ENCODE peak calls at places on chromosomes 6 and 20, in ten cellular contexts. One of them, this sample, is unnamed.
A peak's percentile ranks its signal among the peaks of the same experiment; 100 is the strongest.

GRCh38 chr6:41040101-41040910 is 1.3 kb upstream of the UNC5CL start:
- DNase-seq in fibroblast of villous mesenchyme: no peak
- DNase-seq in astrocyte of the cerebellum: no peak
- DNase-seq in GM10248: no peak
- DNase-seq in hepatocyte: peak; percentile 88
- DNase-seq in cardiac fibroblast: peak; percentile 20
- DNase-seq in NB4: peak; percentile 52
- DNase-seq in GM20000: no peak
- DNase-seq in AG09319: no peak
- DNase-seq in IMR-90: no peak
- DNase-seq in this sample: no peak

GRCh38 chr20:34522969-34523871 is 7.0 kb downstream of the DYNLRB1 start:
- DNase-seq in GM20000: peak; percentile 50
- DNase-seq in astrocyte of the cerebellum: peak; percentile 40
- DNase-seq in AG09319: peak; percentile 62
- DNase-seq in IMR-90: peak; percentile 81
- DNase-seq in GM10248: peak; percentile 61
- DNase-seq in cardiac fibroblast: peak; percentile 76
- DNase-seq in hepatocyte: peak; percentile 79
- DNase-seq in NB4: peak; percentile 81
- DNase-seq in fibroblast of villous mesenchyme: peak; percentile 70
- DNase-seq in this sample: peak; percentile 63

GRCh38 chr6:49072885-49073620 is 390.0 kb downstream of the MMUT start:
- DNase-seq in astrocyte of the cerebellum: no peak
- DNase-seq in fibroblast of villous mesenchyme: no peak
- DNase-seq in NB4: no peak
- DNase-seq in IMR-90: no peak
- DNase-seq in cardiac fibroblast: no peak
- DNase-seq in GM20000: no peak
- DNase-seq in AG09319: no peak
- DNase-seq in hepatocyte: no peak
- DNase-seq in GM10248: no peak
- DNase-seq in this sample: no peak

GRCh38 chr20:59019217-59019616 is at the start of gene TUBB1:
- DNase-seq in GM10248: no peak
- DNase-seq in AG09319: no peak
- DNase-seq in NB4: no peak
- DNase-seq in cardiac fibroblast: no peak
- DNase-seq in IMR-90: no peak
- DNase-seq in astrocyte of the cerebellum: peak; percentile 47
- DNase-seq in hepatocyte: no peak
- DNase-seq in GM20000: no peak
- DNase-seq in fibroblast of villous mesenchyme: no peak
- DNase-seq in this sample: no peak

GRCh38 chr6:44662461-44663121 is 275.1 kb downstream of the CDC5L start:
- DNase-seq in hepatocyte: no peak
- DNase-seq in GM10248: no peak
- DNase-seq in GM20000: no peak
- DNase-seq in IMR-90: no peak
- DNase-seq in cardiac fibroblast: peak; percentile 78
- DNase-seq in AG09319: no peak
- DNase-seq in NB4: no peak
- DNase-seq in astrocyte of the cerebellum: peak; percentile 97
- DNase-seq in fibroblast of villous mesenchyme: peak; percentile 32
- DNase-seq in this sample: no peak

GRCh38 chr6:107511410-107512070 is 21.6 kb downstream of the SOBP start:
- DNase-seq in hepatocyte: no peak
- DNase-seq in IMR-90: no peak
- DNase-seq in astrocyte of the cerebellum: no peak
- DNase-seq in GM20000: no peak
- DNase-seq in AG09319: no peak
- DNase-seq in fibroblast of villous mesenchyme: no peak
- DNase-seq in GM10248: no peak
- DNase-seq in NB4: no peak
- DNase-seq in cardiac fibroblast: no peak
- DNase-seq in this sample: no peak

GRCh38 chr20:38534756-38535155 is 46.2 kb upstream of the ADIG start:
- DNase-seq in cardiac fibroblast: no peak
- DNase-seq in GM10248: no peak
- DNase-seq in astrocyte of the cerebellum: no peak
- DNase-seq in NB4: no peak
- DNase-seq in fibroblast of villous mesenchyme: no peak
- DNase-seq in AG09319: no peak
- DNase-seq in hepatocyte: no peak
- DNase-seq in GM20000: no peak
- DNase-seq in IMR-90: no peak
- DNase-seq in this sample: no peak

GRCh38 chr6:15763827-15764226 is 101.0 kb upstream of the DTNBP1 start:
- DNase-seq in GM10248: no peak
- DNase-seq in fibroblast of villous mesenchyme: peak; percentile 55
- DNase-seq in astrocyte of the cerebellum: no peak
- DNase-seq in AG09319: no peak
- DNase-seq in cardiac fibroblast: peak; percentile 2
- DNase-seq in GM20000: no peak
- DNase-seq in NB4: no peak
- DNase-seq in IMR-90: peak; percentile 22
- DNase-seq in hepatocyte: peak; percentile 86
- DNase-seq in this sample: no peak

GRCh38 chr20:63789836-63790571 is 41.1 kb downstream of the ZBTB46 start:
- DNase-seq in fibroblast of villous mesenchyme: no peak
- DNase-seq in cardiac fibroblast: no peak
- DNase-seq in AG09319: no peak
- DNase-seq in astrocyte of the cerebellum: no peak
- DNase-seq in NB4: no peak
- DNase-seq in hepatocyte: no peak
- DNase-seq in GM20000: no peak
- DNase-seq in IMR-90: no peak
- DNase-seq in GM10248: no peak
- DNase-seq in this sample: no peak

GRCh38 chr20:17644451-17644850 is 37.6 kb downstream of the RRBP1 start:
- DNase-seq in cardiac fibroblast: no peak
- DNase-seq in fibroblast of villous mesenchyme: no peak
- DNase-seq in GM20000: no peak
- DNase-seq in IMR-90: no peak
- DNase-seq in hepatocyte: no peak
- DNase-seq in GM10248: no peak
- DNase-seq in NB4: no peak
- DNase-seq in AG09319: no peak
- DNase-seq in astrocyte of the cerebellum: no peak
- DNase-seq in this sample: no peak

GRCh38 chr20:50152394-50153152 is 950 bp downstream of the PEDS1 start:
- DNase-seq in IMR-90: no peak
- DNase-seq in hepatocyte: peak; percentile 65
- DNase-seq in AG09319: no peak
- DNase-seq in fibroblast of villous mesenchyme: no peak
- DNase-seq in cardiac fibroblast: peak; percentile 19
- DNase-seq in NB4: no peak
- DNase-seq in GM10248: no peak
- DNase-seq in GM20000: peak; percentile 32
- DNase-seq in astrocyte of the cerebellum: no peak
- DNase-seq in this sample: no peak

GRCh38 chr6:14254505-14254904 is 136.9 kb downstream of the CD83 start:
- DNase-seq in GM10248: peak; percentile 61
- DNase-seq in IMR-90: no peak
- DNase-seq in hepatocyte: no peak
- DNase-seq in cardiac fibroblast: no peak
- DNase-seq in NB4: no peak
- DNase-seq in GM20000: peak; percentile 56
- DNase-seq in astrocyte of the cerebellum: no peak
- DNase-seq in fibroblast of villous mesenchyme: no peak
- DNase-seq in AG09319: no peak
- DNase-seq in this sample: peak; percentile 61

GRCh38 chr6:30684386-30685156 is 1.9 kb downstream of the PPP1R18 start:
- DNase-seq in AG09319: no peak
- DNase-seq in NB4: peak; percentile 81
- DNase-seq in cardiac fibroblast: peak; percentile 62
- DNase-seq in GM10248: peak; percentile 61
- DNase-seq in fibroblast of villous mesenchyme: peak; percentile 43
- DNase-seq in IMR-90: peak; percentile 44
- DNase-seq in hepatocyte: no peak
- DNase-seq in GM20000: peak; percentile 59
- DNase-seq in astrocyte of the cerebellum: no peak
- DNase-seq in this sample: peak; percentile 58

GRCh38 chr6:86529635-86530034 is 407.7 kb upstream of the HTR1E start:
- DNase-seq in astrocyte of the cerebellum: no peak
- DNase-seq in GM10248: no peak
- DNase-seq in fibroblast of villous mesenchyme: no peak
- DNase-seq in AG09319: no peak
- DNase-seq in cardiac fibroblast: no peak
- DNase-seq in IMR-90: no peak
- DNase-seq in NB4: no peak
- DNase-seq in hepatocyte: no peak
- DNase-seq in GM20000: no peak
- DNase-seq in this sample: no peak

GRCh38 chr20:61908057-61909026 is 157.3 kb downstream of the TAF4 start:
- DNase-seq in astrocyte of the cerebellum: no peak
- DNase-seq in GM10248: no peak
- DNase-seq in fibroblast of villous mesenchyme: no peak
- DNase-seq in hepatocyte: no peak
- DNase-seq in NB4: no peak
- DNase-seq in IMR-90: no peak
- DNase-seq in GM20000: no peak
- DNase-seq in AG09319: no peak
- DNase-seq in cardiac fibroblast: no peak
- DNase-seq in this sample: no peak

GRCh38 chr20:23367770-23368169 is 5.8 kb downstream of the GZF1 start:
- DNase-seq in GM20000: no peak
- DNase-seq in fibroblast of villous mesenchyme: no peak
- DNase-seq in NB4: no peak
- DNase-seq in GM10248: no peak
- DNase-seq in hepatocyte: no peak
- DNase-seq in AG09319: no peak
- DNase-seq in IMR-90: peak; percentile 57
- DNase-seq in cardiac fibroblast: peak; percentile 50
- DNase-seq in astrocyte of the cerebellum: no peak
- DNase-seq in this sample: no peak

GRCh38 chr6:26593278-26594127 is 3.2 kb upstream of the ABT1 start:
- DNase-seq in AG09319: no peak
- DNase-seq in GM10248: no peak
- DNase-seq in hepatocyte: no peak
- DNase-seq in fibroblast of villous mesenchyme: no peak
- DNase-seq in NB4: no peak
- DNase-seq in IMR-90: no peak
- DNase-seq in cardiac fibroblast: no peak
- DNase-seq in astrocyte of the cerebellum: no peak
- DNase-seq in GM20000: no peak
- DNase-seq in this sample: no peak

DNA sequence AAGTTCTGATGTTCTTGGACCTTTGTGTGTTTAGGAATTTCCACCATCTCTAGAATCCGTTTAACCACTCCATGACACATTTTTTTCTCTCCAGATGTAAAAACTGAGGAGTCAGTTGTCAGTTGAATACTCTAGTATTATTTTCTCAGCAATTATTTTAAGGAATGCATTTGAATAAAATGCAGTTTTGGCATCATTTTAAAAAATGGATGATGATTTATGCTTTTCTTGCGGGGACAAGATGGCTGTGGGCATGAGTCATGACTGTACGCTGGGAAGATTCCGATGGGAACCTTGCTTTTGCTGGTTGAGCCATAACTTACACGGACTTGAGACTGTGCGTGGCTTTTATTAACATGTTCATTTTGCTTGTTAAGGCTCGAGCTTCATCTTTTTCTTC is 470.3 kb upstream of the JAG1 start:
- DNase-seq in NB4: no peak
- DNase-seq in GM10248: no peak
- DNase-seq in hepatocyte: no peak
- DNase-seq in cardiac fibroblast: peak; percentile 96
- DNase-seq in fibroblast of villous mesenchyme: peak; percentile 75
- DNase-seq in GM20000: no peak
- DNase-seq in AG09319: no peak
- DNase-seq in IMR-90: peak; percentile 93
- DNase-seq in astrocyte of the cerebellum: peak; percentile 93
- DNase-seq in this sample: no peak
- TF ChIP-seq CTCF in NB4: no peak
- TF ChIP-seq CTCF in GM10248: no peak
- TF ChIP-seq CTCF in hepatocyte: no peak
- TF ChIP-seq CTCF in cardiac fibroblast: no peak
- TF ChIP-seq CTCF in fibroblast of villous mesenchyme: no peak
- TF ChIP-seq CTCF in GM20000: no peak
- TF ChIP-seq CTCF in AG09319: no peak
- TF ChIP-seq CTCF in IMR-90: no peak
- TF ChIP-seq CTCF in astrocyte of the cerebellum: no peak
- TF ChIP-seq CTCF in this sample: no peak

DNA sequence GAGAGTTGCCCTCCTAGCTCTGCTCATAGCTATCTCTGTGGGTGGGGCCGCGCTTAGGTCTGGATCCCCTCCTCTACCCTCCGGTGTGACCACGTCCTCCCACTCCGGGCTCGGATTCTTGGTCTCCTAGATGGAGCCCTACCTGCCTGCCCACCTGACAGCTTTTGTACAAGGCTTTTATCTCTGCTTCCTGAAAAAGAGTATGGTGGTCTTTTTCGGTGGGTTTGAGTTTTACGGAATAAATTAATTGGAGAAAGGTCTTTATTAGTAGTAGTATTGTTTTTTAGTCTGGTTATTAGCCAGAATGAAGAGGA is 773 bp downstream of the SMAP1 start:
- DNase-seq in fibroblast of villous mesenchyme: no peak
- DNase-seq in cardiac fibroblast: peak; percentile 9
- DNase-seq in GM10248: peak; percentile 48
- DNase-seq in GM20000: peak; percentile 51
- DNase-seq in NB4: no peak
- DNase-seq in hepatocyte: no peak
- DNase-seq in astrocyte of the cerebellum: no peak
- DNase-seq in IMR-90: no peak
- DNase-seq in AG09319: no peak
- DNase-seq in this sample: no peak
- TF ChIP-seq CTCF in fibroblast of villous mesenchyme: no peak
- TF ChIP-seq CTCF in cardiac fibroblast: no peak
- TF ChIP-seq CTCF in GM10248: no peak
- TF ChIP-seq CTCF in GM20000: no peak
- TF ChIP-seq CTCF in NB4: no peak
- TF ChIP-seq CTCF in hepatocyte: no peak
- TF ChIP-seq CTCF in astrocyte of the cerebellum: no peak
- TF ChIP-seq CTCF in IMR-90: no peak
- TF ChIP-seq CTCF in AG09319: no peak
- TF ChIP-seq CTCF in this sample: no peak

GRCh38 chr6:47310131-47310480 is 401 bp upstream of the TNFRSF21 start:
- DNase-seq in GM20000: no peak
- DNase-seq in astrocyte of the cerebellum: no peak
- DNase-seq in NB4: no peak
- DNase-seq in GM10248: no peak
- DNase-seq in AG09319: no peak
- DNase-seq in cardiac fibroblast: no peak
- DNase-seq in hepatocyte: no peak
- DNase-seq in fibroblast of villous mesenchyme: no peak
- DNase-seq in IMR-90: no peak
- DNase-seq in this sample: no peak
- TF ChIP-seq CTCF in GM20000: no peak
- TF ChIP-seq CTCF in astrocyte of the cerebellum: no peak
- TF ChIP-seq CTCF in NB4: no peak
- TF ChIP-seq CTCF in GM10248: no peak
- TF ChIP-seq CTCF in AG09319: no peak
- TF ChIP-seq CTCF in cardiac fibroblast: no peak
- TF ChIP-seq CTCF in hepatocyte: no peak
- TF ChIP-seq CTCF in fibroblast of villous mesenchyme: no peak
- TF ChIP-seq CTCF in IMR-90: no peak
- TF ChIP-seq CTCF in this sample: no peak

DNA sequence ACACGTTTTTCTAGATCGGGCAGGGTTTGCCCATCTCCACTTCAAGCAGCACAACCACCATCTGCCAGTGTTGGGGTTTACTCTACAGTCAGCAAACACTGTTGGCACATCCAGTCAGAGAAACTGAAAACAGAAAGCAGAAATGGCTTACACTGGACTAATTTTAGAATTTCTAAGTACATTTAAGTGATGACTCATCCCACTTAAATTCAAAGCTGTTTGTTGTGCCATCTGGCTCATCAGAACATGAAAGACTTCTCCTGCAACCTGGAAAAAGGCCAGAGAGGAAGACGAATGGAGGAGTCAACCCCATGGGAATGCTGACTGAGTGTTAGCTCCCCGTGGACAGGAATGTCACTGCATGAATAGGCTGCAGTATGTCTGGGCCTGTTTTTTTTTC is 21.8 kb downstream of the FAM209B start:
- DNase-seq in AG09319: peak; percentile 83
- DNase-seq in cardiac fibroblast: peak; percentile 96
- DNase-seq in astrocyte of the cerebellum: peak; percentile 95
- DNase-seq in GM10248: peak; percentile 56
- DNase-seq in GM20000: peak; percentile 47
- DNase-seq in fibroblast of villous mesenchyme: peak; percentile 97
- DNase-seq in hepatocyte: peak; percentile 75
- DNase-seq in NB4: peak; percentile 89
- DNase-seq in IMR-90: peak; percentile 90
- DNase-seq in this sample: peak; percentile 64
- TF ChIP-seq CTCF in AG09319: no peak
- TF ChIP-seq CTCF in cardiac fibroblast: no peak
- TF ChIP-seq CTCF in astrocyte of the cerebellum: peak; percentile 10
- TF ChIP-seq CTCF in GM10248: no peak
- TF ChIP-seq CTCF in GM20000: no peak
- TF ChIP-seq CTCF in fibroblast of villous mesenchyme: peak; percentile 23
- TF ChIP-seq CTCF in hepatocyte: no peak
- TF ChIP-seq CTCF in NB4: no peak
- TF ChIP-seq CTCF in IMR-90: no peak
- TF ChIP-seq CTCF in this sample: no peak

This sample was measured in GM13977.